ENCODE peak calls at places on chromosomes 7 and 10, in six cellular contexts. E is EH, X is amygdala, R is GM23248, O is right cardiac atrium, J is breast epithelium. N is an unnamed sample.

GRCh38 chr7:155559519-155560108 is 13.3 kb upstream of the CNPY1 start:
- DNase-seq in J (no peak), R (no peak), X (no peak), E (no peak), O (peak), N (no peak)

GRCh38 chr10:59991117-59991516 is 84.8 kb upstream of the CCDC6 start:
- DNase-seq in J (no peak), E (no peak), R (no peak), O (no peak), X (no peak), N (no peak)

GRCh38 chr7:129635300-129636029 is 23.9 kb downstream of the NRF1 start:
- DNase-seq in O (peak), J (peak), X (peak), E (peak), R (peak), N (peak)

GRCh38 chr7:142440219-142441073 is 182.6 kb upstream of the PRSS58 start:
- DNase-seq in X (no peak), R (peak), O (no peak), J (no peak), E (peak), N (no peak)

GRCh38 chr7:100682991-100683658 is 9.6 kb downstream of the GNB2 start:
- DNase-seq in J (no peak), X (no peak), E (no peak), O (peak), R (no peak), N (no peak)

GRCh38 chr10:17431871-17432311 is 22.5 kb downstream of the ST8SIA6 start:
- DNase-seq in R (peak), O (no peak), J (no peak), X (no peak), E (peak), N (no peak)

GRCh38 chr10:60353519-60354258 is 36.0 kb downstream of the ANK3 start:
- DNase-seq in X (no peak), R (no peak), E (no peak), O (peak), J (no peak), N (peak)

GRCh38 chr10:72814134-72814790 is 79.3 kb upstream of the OIT3 start:
- DNase-seq in X (no peak), O (no peak), E (no peak), R (peak), J (no peak), N (no peak)

GRCh38 chr10:132065491-132066105 is at the start of gene JAKMIP3:
- DNase-seq in X (peak), E (peak), R (peak), O (peak), J (peak), N (peak)

N was measured in HuH-7.